ENCODE peak calls at places on chromosomes 13 and 19, in six cellular contexts. One of them, this sample, is unnamed.
A peak's percentile ranks its signal among the peaks of the same experiment; 100 is the strongest.

GRCh38 chr19:4173479-4174211 is 8.7 kb downstream of the SIRT6 start:
- DNase-seq in HFFc6: no peak
- DNase-seq in NCI-H2081: no peak
- DNase-seq in hypothalamus: no peak
- DNase-seq in Panc1: no peak
- DNase-seq in foreskin fibroblast: no peak
- DNase-seq in this sample: no peak

GRCh38 chr13:110307697-110308376 is 753 bp downstream of the COL4A2 start:
- DNase-seq in HFFc6: no peak
- DNase-seq in NCI-H2081: no peak
- DNase-seq in hypothalamus: no peak
- DNase-seq in Panc1: no peak
- DNase-seq in foreskin fibroblast: no peak
- DNase-seq in this sample: peak; percentile 55

GRCh38 chr13:35789335-35790166 is 313.1 kb upstream of the MAB21L1 start:
- DNase-seq in HFFc6: peak; percentile 47
- DNase-seq in NCI-H2081: no peak
- DNase-seq in hypothalamus: no peak
- DNase-seq in Panc1: no peak
- DNase-seq in foreskin fibroblast: no peak
- DNase-seq in this sample: no peak

GRCh38 chr13:98792321-98792720 is 39.8 kb upstream of the SLC15A1 start:
- DNase-seq in HFFc6: no peak
- DNase-seq in NCI-H2081: no peak
- DNase-seq in hypothalamus: no peak
- DNase-seq in Panc1: no peak
- DNase-seq in foreskin fibroblast: no peak
- DNase-seq in this sample: no peak

GRCh38 chr13:96822900-96823299 is 171.4 kb downstream of the OXGR1 start:
- DNase-seq in HFFc6: no peak
- DNase-seq in NCI-H2081: peak; percentile 18
- DNase-seq in hypothalamus: no peak
- DNase-seq in Panc1: no peak
- DNase-seq in foreskin fibroblast: no peak
- DNase-seq in this sample: peak; percentile 22

GRCh38 chr13:51317262-51317661 is 22.2 kb upstream of the SERPINE3 start:
- DNase-seq in HFFc6: peak; percentile 48
- DNase-seq in NCI-H2081: no peak
- DNase-seq in hypothalamus: no peak
- DNase-seq in Panc1: no peak
- DNase-seq in foreskin fibroblast: peak; percentile 37
- DNase-seq in this sample: no peak

GRCh38 chr13:40185393-40185792 is 481.0 kb downstream of the FOXO1 start:
- DNase-seq in HFFc6: no peak
- DNase-seq in NCI-H2081: no peak
- DNase-seq in hypothalamus: no peak
- DNase-seq in Panc1: no peak
- DNase-seq in foreskin fibroblast: no peak
- DNase-seq in this sample: no peak

GRCh38 chr19:41376998-41377365 is 649 bp downstream of the TMEM91 start:
- DNase-seq in HFFc6: no peak
- DNase-seq in NCI-H2081: no peak
- DNase-seq in hypothalamus: no peak
- DNase-seq in Panc1: no peak
- DNase-seq in foreskin fibroblast: no peak
- DNase-seq in this sample: no peak

GRCh38 chr19:2054763-2055162 is 3.7 kb upstream of the MKNK2 start:
- DNase-seq in HFFc6: no peak
- DNase-seq in NCI-H2081: no peak
- DNase-seq in hypothalamus: no peak
- DNase-seq in Panc1: no peak
- DNase-seq in foreskin fibroblast: no peak
- DNase-seq in this sample: no peak

GRCh38 chr19:39402417-39403297 is 4.0 kb upstream of the ZFP36 start:
- DNase-seq in HFFc6: peak; percentile 86
- DNase-seq in NCI-H2081: peak; percentile 72
- DNase-seq in hypothalamus: peak; percentile 64
- DNase-seq in Panc1: peak; percentile 100
- DNase-seq in foreskin fibroblast: peak; percentile 94
- DNase-seq in this sample: peak; percentile 80

GRCh38 chr19:3593156-3593555 is 7.9 kb downstream of the GIPC3 start:
- DNase-seq in HFFc6: no peak
- DNase-seq in NCI-H2081: no peak
- DNase-seq in hypothalamus: no peak
- DNase-seq in Panc1: no peak
- DNase-seq in foreskin fibroblast: no peak
- DNase-seq in this sample: no peak

GRCh38 chr19:9958451-9958850 is 22.1 kb upstream of the OLFM2 start:
- DNase-seq in HFFc6: peak; percentile 97
- DNase-seq in NCI-H2081: no peak
- DNase-seq in hypothalamus: no peak
- DNase-seq in Panc1: no peak
- DNase-seq in foreskin fibroblast: peak; percentile 81
- DNase-seq in this sample: no peak

GRCh38 chr19:18898081-18898532 is 2.1 kb upstream of the CERS1 start:
- DNase-seq in HFFc6: no peak
- DNase-seq in NCI-H2081: no peak
- DNase-seq in hypothalamus: no peak
- DNase-seq in Panc1: no peak
- DNase-seq in foreskin fibroblast: no peak
- DNase-seq in this sample: peak; percentile 33

GRCh38 chr13:18959229-18959628 is 222.4 kb downstream of the TUBA3C start:
- DNase-seq in HFFc6: no peak
- DNase-seq in NCI-H2081: no peak
- DNase-seq in hypothalamus: no peak
- DNase-seq in Panc1: no peak
- DNase-seq in foreskin fibroblast: no peak
- DNase-seq in this sample: no peak

GRCh38 chr13:43787998-43788397 is 1.2 kb upstream of the ENOX1 start:
- DNase-seq in HFFc6: peak; percentile 54
- DNase-seq in NCI-H2081: peak; percentile 66
- DNase-seq in hypothalamus: no peak
- DNase-seq in Panc1: no peak
- DNase-seq in foreskin fibroblast: peak; percentile 51
- DNase-seq in this sample: no peak

GRCh38 chr13:40149611-40150283 is 494.3 kb downstream of the COG6 start:
- DNase-seq in HFFc6: peak; percentile 57
- DNase-seq in NCI-H2081: no peak
- DNase-seq in hypothalamus: no peak
- DNase-seq in Panc1: no peak
- DNase-seq in foreskin fibroblast: peak; percentile 76
- DNase-seq in this sample: no peak

GRCh38 chr13:78604782-78605611 is 1.6 kb upstream of the POU4F1 start:
- DNase-seq in HFFc6: no peak
- DNase-seq in NCI-H2081: no peak
- DNase-seq in hypothalamus: no peak
- DNase-seq in Panc1: no peak
- DNase-seq in foreskin fibroblast: no peak
- DNase-seq in this sample: no peak

GRCh38 chr19:8149261-8150094 is at the start of gene FBN3:
- DNase-seq in HFFc6: no peak
- DNase-seq in NCI-H2081: no peak
- DNase-seq in hypothalamus: no peak
- DNase-seq in Panc1: no peak
- DNase-seq in foreskin fibroblast: no peak
- DNase-seq in this sample: peak; percentile 72

GRCh38 chr19:6044056-6044805 is 66.1 kb downstream of the RFX2 start:
- DNase-seq in HFFc6: no peak
- DNase-seq in NCI-H2081: no peak
- DNase-seq in hypothalamus: no peak
- DNase-seq in Panc1: no peak
- DNase-seq in foreskin fibroblast: no peak
- DNase-seq in this sample: no peak

GRCh38 chr13:21402586-21403307 is 56.4 kb downstream of the ZDHHC20 start:
- DNase-seq in HFFc6: peak; percentile 40
- DNase-seq in NCI-H2081: no peak
- DNase-seq in hypothalamus: no peak
- DNase-seq in Panc1: no peak
- DNase-seq in foreskin fibroblast: peak; percentile 35
- DNase-seq in this sample: no peak

GRCh38 chr19:38905186-38905539 is 5.4 kb downstream of the NFKBIB start:
- DNase-seq in HFFc6: no peak
- DNase-seq in NCI-H2081: no peak
- DNase-seq in hypothalamus: no peak
- DNase-seq in Panc1: no peak
- DNase-seq in foreskin fibroblast: no peak
- DNase-seq in this sample: no peak

GRCh38 chr13:44181938-44182337 is 191.7 kb upstream of the SERP2 start:
- DNase-seq in HFFc6: no peak
- DNase-seq in NCI-H2081: no peak
- DNase-seq in hypothalamus: no peak
- DNase-seq in Panc1: no peak
- DNase-seq in foreskin fibroblast: no peak
- DNase-seq in this sample: no peak

GRCh38 chr13:52010890-52011689 is at the start of gene ATP7B:
- DNase-seq in HFFc6: no peak
- DNase-seq in NCI-H2081: no peak
- DNase-seq in hypothalamus: no peak
- DNase-seq in Panc1: no peak
- DNase-seq in foreskin fibroblast: peak; percentile 10
- DNase-seq in this sample: peak; percentile 64

GRCh38 chr19:35451278-35452096 is 3.4 kb downstream of the FFAR2 start:
- DNase-seq in HFFc6: no peak
- DNase-seq in NCI-H2081: no peak
- DNase-seq in hypothalamus: no peak
- DNase-seq in Panc1: no peak
- DNase-seq in foreskin fibroblast: no peak
- DNase-seq in this sample: no peak

GRCh38 chr13:110634558-110634957 is 19.2 kb downstream of the NAXD start:
- DNase-seq in HFFc6: peak; percentile 12
- DNase-seq in NCI-H2081: no peak
- DNase-seq in hypothalamus: no peak
- DNase-seq in Panc1: no peak
- DNase-seq in foreskin fibroblast: peak; percentile 20
- DNase-seq in this sample: no peak

GRCh38 chr13:83919775-83920174 is 37.5 kb upstream of the SLITRK1 start:
- DNase-seq in HFFc6: no peak
- DNase-seq in NCI-H2081: no peak
- DNase-seq in hypothalamus: no peak
- DNase-seq in Panc1: no peak
- DNase-seq in foreskin fibroblast: no peak
- DNase-seq in this sample: no peak

GRCh38 chr13:101959016-101959415 is 442.8 kb downstream of the FGF14 start:
- DNase-seq in HFFc6: no peak
- DNase-seq in NCI-H2081: no peak
- DNase-seq in hypothalamus: no peak
- DNase-seq in Panc1: no peak
- DNase-seq in foreskin fibroblast: no peak
- DNase-seq in this sample: no peak

GRCh38 chr13:31930901-31931522 is 100.6 kb upstream of the FRY start:
- DNase-seq in HFFc6: no peak
- DNase-seq in NCI-H2081: no peak
- DNase-seq in hypothalamus: no peak
- DNase-seq in Panc1: no peak
- DNase-seq in foreskin fibroblast: no peak
- DNase-seq in this sample: no peak

GRCh38 chr19:3975144-3975543 is 4.2 kb upstream of the DAPK3 start:
- DNase-seq in HFFc6: peak; percentile 1
- DNase-seq in NCI-H2081: no peak
- DNase-seq in hypothalamus: no peak
- DNase-seq in Panc1: no peak
- DNase-seq in foreskin fibroblast: no peak
- DNase-seq in this sample: no peak

GRCh38 chr13:97256343-97256783 is 34.2 kb downstream of the MBNL2 start:
- DNase-seq in HFFc6: peak; percentile 95
- DNase-seq in NCI-H2081: no peak
- DNase-seq in hypothalamus: no peak
- DNase-seq in Panc1: no peak
- DNase-seq in foreskin fibroblast: peak; percentile 67
- DNase-seq in this sample: no peak

GRCh38 chr13:108961542-108962125 is 332.2 kb downstream of the MYO16 start:
- DNase-seq in HFFc6: peak; percentile 55
- DNase-seq in NCI-H2081: peak; percentile 5
- DNase-seq in hypothalamus: no peak
- DNase-seq in Panc1: peak; percentile 46
- DNase-seq in foreskin fibroblast: peak; percentile 34
- DNase-seq in this sample: peak; percentile 28

GRCh38 chr13:77056382-77056781 is 29.4 kb upstream of the FBXL3 start:
- DNase-seq in HFFc6: no peak
- DNase-seq in NCI-H2081: no peak
- DNase-seq in hypothalamus: no peak
- DNase-seq in Panc1: no peak
- DNase-seq in foreskin fibroblast: no peak
- DNase-seq in this sample: no peak

GRCh38 chr19:2391118-2391725 is 31.2 kb downstream of the TMPRSS9 start:
- DNase-seq in HFFc6: peak; percentile 65
- DNase-seq in NCI-H2081: peak; percentile 69
- DNase-seq in hypothalamus: no peak
- DNase-seq in Panc1: peak; percentile 38
- DNase-seq in foreskin fibroblast: peak; percentile 40
- DNase-seq in this sample: peak; percentile 33

GRCh38 chr19:5207806-5208205 is 132.8 kb downstream of the PTPRS start:
- DNase-seq in HFFc6: no peak
- DNase-seq in NCI-H2081: no peak
- DNase-seq in hypothalamus: no peak
- DNase-seq in Panc1: no peak
- DNase-seq in foreskin fibroblast: no peak
- DNase-seq in this sample: no peak